ENCODE peak calls at places on chromosomes 12 and 14, in nine cellular contexts. Q is aorta, H is uterus, K is heart left ventricle, U is Panc1, N is PC-3, Z is cardiac muscle cell, W is lower lobe of right lung, Y is left lung. L is an unnamed sample.
A peak's percentile ranks its signal among the peaks of the same experiment; 100 is the strongest.

GRCh38 chr12:30164937-30165336 is 381.2 kb upstream of the TMTC1 start:
- DNase-seq in Q (no peak), H (no peak), K (no peak), U (no peak), N (no peak), Z (no peak), W (no peak), Y (no peak), L (no peak)

GRCh38 chr12:121610239-121611149 is 15.8 kb upstream of the ORAI1 start:
- DNase-seq in Q (no peak), H (peak; percentile 79), K (no peak), U (no peak), N (no peak), Z (no peak), W (no peak), Y (no peak), L (peak; percentile 81)

GRCh38 chr12:39375206-39375808 is 67.6 kb downstream of the KIF21A start:
- DNase-seq in Q (no peak), H (no peak), K (no peak), U (no peak), N (no peak), Z (no peak), W (no peak), Y (no peak), L (no peak)

GRCh38 chr12:7099290-7099996 is 7.2 kb upstream of the C1R start:
- DNase-seq in Q (no peak), H (no peak), K (no peak), U (no peak), N (no peak), Z (no peak), W (no peak), Y (no peak), L (no peak)

GRCh38 chr12:47818701-47819543 is 781 bp downstream of the HDAC7 start:
- DNase-seq in Q (peak; percentile 90), H (peak; percentile 65), K (peak; percentile 81), U (no peak), N (no peak), Z (peak; percentile 56), W (peak; percentile 86), Y (peak; percentile 95), L (peak; percentile 58)

GRCh38 chr12:101648195-101648594 is 49.2 kb upstream of the CHPT1 start:
- DNase-seq in Q (no peak), H (no peak), K (no peak), U (no peak), N (no peak), Z (no peak), W (no peak), Y (no peak), L (no peak)

GRCh38 chr14:69484444-69485113 is at the start of gene PLEKHD1:
- DNase-seq in Q (no peak), H (no peak), K (no peak), U (no peak), N (peak; percentile 56), Z (peak; percentile 61), W (peak; percentile 61), Y (peak; percentile 83), L (peak; percentile 37)

GRCh38 chr12:51871126-51871525 is 16.8 kb upstream of the ANKRD33 start:
- DNase-seq in Q (peak; percentile 56), H (no peak), K (peak; percentile 52), U (no peak), N (no peak), Z (no peak), W (peak; percentile 77), Y (no peak), L (no peak)

GRCh38 chr12:16573652-16574077 is 32.3 kb downstream of the LMO3 start:
- DNase-seq in Q (no peak), H (peak; percentile 76), K (no peak), U (no peak), N (no peak), Z (peak; percentile 67), W (peak; percentile 76), Y (peak; percentile 50), L (no peak)

GRCh38 chr12:81792666-81793065 is 33.5 kb upstream of the PPFIA2 start:
- DNase-seq in Q (no peak), H (no peak), K (no peak), U (no peak), N (no peak), Z (no peak), W (no peak), Y (no peak), L (peak; percentile 56)

GRCh38 chr12:3389911-3390310 is 101.1 kb upstream of the PRMT8 start:
- DNase-seq in Q (no peak), H (no peak), K (no peak), U (no peak), N (no peak), Z (no peak), W (no peak), Y (no peak), L (no peak)

GRCh38 chr12:31853520-31853919 is 105.7 kb upstream of the RESF1 start:
- DNase-seq in Q (no peak), H (no peak), K (no peak), U (no peak), N (no peak), Z (no peak), W (no peak), Y (no peak), L (no peak)

GRCh38 chr12:120579179-120579578 is 2.0 kb downstream of the POP5 start:
- DNase-seq in Q (no peak), H (no peak), K (no peak), U (no peak), N (no peak), Z (no peak), W (no peak), Y (no peak), L (no peak)

GRCh38 chr14:36671149-36671548 is 9.5 kb downstream of the PAX9 start:
- DNase-seq in Q (no peak), H (no peak), K (no peak), U (no peak), N (no peak), Z (no peak), W (no peak), Y (no peak), L (no peak)

GRCh38 chr12:112978163-112979081 is at the start of gene OAS2:
- DNase-seq in Q (peak; percentile 77), H (peak; percentile 52), K (peak; percentile 70), U (no peak), N (peak; percentile 78), Z (peak; percentile 3), W (peak; percentile 76), Y (no peak), L (peak; percentile 14)

GRCh38 chr14:93787465-93788306 is 599 bp downstream of the PRIMA1 start:
- DNase-seq in Q (no peak), H (no peak), K (no peak), U (no peak), N (no peak), Z (peak; percentile 63), W (no peak), Y (no peak), L (peak; percentile 38)

GRCh38 chr12:646303-647038 is 16.8 kb downstream of the NINJ2 start:
- DNase-seq in Q (peak; percentile 87), H (peak; percentile 61), K (peak; percentile 84), U (no peak), N (no peak), Z (no peak), W (no peak), Y (no peak), L (no peak)

DNA sequence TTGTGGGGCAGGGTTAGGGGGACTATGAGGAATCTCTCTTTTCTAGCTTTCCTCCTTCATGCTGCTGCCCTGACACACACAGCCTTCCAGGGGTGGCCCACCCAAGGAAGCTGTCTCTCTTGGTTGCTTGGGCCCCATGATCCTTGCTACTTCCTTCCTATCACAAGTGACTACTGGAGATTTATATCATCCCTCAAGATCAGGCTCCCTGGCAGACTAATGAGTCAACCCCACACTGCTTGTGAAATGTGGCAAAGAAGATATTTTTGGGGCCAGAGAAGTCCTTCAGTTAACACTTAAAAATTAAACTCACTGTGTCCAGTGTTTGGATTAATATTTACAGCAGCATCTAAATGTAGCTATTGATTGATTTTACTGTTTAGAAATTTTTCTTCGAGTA is 1.5 kb downstream of the OR4E1 start:
- DNase-seq in Q (no peak), H (no peak), K (no peak), U (no peak), N (no peak), Z (no peak), W (no peak), Y (no peak), L (no peak)
- H3K27me3 ChIP-seq in Q (no peaks in the 10 kb centered on the region), H (no peaks in the 10 kb centered on the region), K (no peaks in the 10 kb centered on the region), U (peaks cover 2% of the 10 kb centered on the region), N (peaks cover 53% of the 10 kb centered on the region), Z (no peaks in the 10 kb centered on the region), W (no peaks in the 10 kb centered on the region), Y (no peaks in the 10 kb centered on the region), L (no peaks in the 10 kb centered on the region)

GRCh38 chr12:91317324-91317723 is 134.7 kb upstream of the DCN start:
- DNase-seq in Q (no peak), H (no peak), K (no peak), U (no peak), N (no peak), Z (no peak), W (no peak), Y (no peak), L (no peak)
- H3K4me1 ChIP-seq in Q (no peaks in the 10 kb centered on the region), H (no peaks in the 10 kb centered on the region), K (peaks cover 7% of the 10 kb centered on the region), U (no peaks in the 10 kb centered on the region), N (peaks cover 3% of the 10 kb centered on the region), Z (no peaks in the 10 kb centered on the region), W (no peaks in the 10 kb centered on the region), Y (peaks cover 6% of the 10 kb centered on the region), L (no peaks in the 10 kb centered on the region)

GRCh38 chr14:92012121-92012748 is 27.6 kb downstream of the TRIP11 start:
- DNase-seq in Q (no peak), H (no peak), K (no peak), U (no peak), N (no peak), Z (no peak), W (no peak), Y (no peak), L (peak; percentile 93)
- H3K27me3 ChIP-seq in Q (no peaks in the 10 kb centered on the region), H (no peaks in the 10 kb centered on the region), K (no peaks in the 10 kb centered on the region), U (no peaks in the 10 kb centered on the region), N (no peaks in the 10 kb centered on the region), Z (no peaks in the 10 kb centered on the region), W (no peaks in the 10 kb centered on the region), Y (no peaks in the 10 kb centered on the region), L (no peaks in the 10 kb centered on the region)

DNA sequence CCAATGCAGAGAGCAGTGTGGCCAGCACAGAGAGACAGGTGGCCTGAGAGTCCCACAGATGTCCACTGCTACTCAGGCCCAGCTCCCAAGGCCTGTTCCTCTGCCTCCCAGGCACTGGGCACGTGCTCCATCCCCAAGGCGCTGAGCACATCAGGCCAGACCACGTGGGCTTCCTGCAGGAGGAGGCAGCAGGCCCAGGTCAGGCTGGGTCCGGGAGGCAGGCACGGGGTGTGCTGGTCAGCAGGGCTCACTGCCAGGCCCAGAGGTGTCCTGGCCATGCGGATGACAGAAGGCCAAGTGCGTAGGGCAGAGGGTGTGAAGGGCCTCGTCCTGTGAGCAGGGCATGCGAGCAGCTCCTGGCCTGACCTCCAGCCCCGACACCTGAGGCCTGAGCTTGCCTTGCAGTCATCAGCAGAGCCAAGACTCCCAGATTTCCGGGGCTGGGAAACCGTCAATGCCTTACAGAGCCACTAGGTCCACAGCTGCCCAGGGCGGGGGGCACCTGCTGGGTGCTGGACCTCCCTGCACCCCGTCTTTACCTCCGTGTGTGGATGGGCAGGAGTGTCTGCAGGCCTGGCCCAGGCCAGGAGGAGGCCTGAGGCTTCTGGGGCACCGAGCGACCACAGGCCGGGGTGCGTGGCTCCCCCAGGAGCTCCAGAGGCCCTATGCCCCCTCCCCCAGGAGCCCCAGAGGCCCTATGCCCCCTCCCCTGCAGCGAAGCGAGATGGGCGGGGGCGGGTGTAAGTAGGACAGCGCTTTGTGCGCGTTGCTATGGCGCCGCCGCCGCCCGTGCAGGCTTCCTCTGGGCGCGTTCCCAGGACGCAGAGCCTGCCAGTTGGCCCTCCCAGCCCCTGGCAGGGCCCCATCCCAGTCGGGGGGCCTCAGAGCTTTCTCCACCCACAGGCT is 15.0 kb downstream of the TRMT61A start:
- DNase-seq in Q (peak; percentile 81), H (no peak), K (no peak), U (no peak), N (no peak), Z (no peak), W (peak; percentile 51), Y (peak; percentile 78), L (no peak)
- H3K4me1 ChIP-seq in Q (no peaks in the 10 kb centered on the region), H (peaks cover 13% of the 10 kb centered on the region), K (peaks cover 70% of the 10 kb centered on the region), U (peaks cover 41% of the 10 kb centered on the region), N (peaks cover 43% of the 10 kb centered on the region), Z (peaks cover 6% of the 10 kb centered on the region), W (peaks cover 63% of the 10 kb centered on the region), Y (peaks cover 26% of the 10 kb centered on the region), L (peaks cover 16% of the 10 kb centered on the region)

L was measured in HAP-1.